ENCODE peak calls at places on chromosomes 11 and 22, in seven cellular contexts. One of them, this sample, is unnamed.

GRCh38 chr22:24930678-24931077 is 15.8 kb downstream of the LHFPL7 start:
- DNase-seq in heart right ventricle: no peak
- DNase-seq in CD8-positive, alpha-beta memory T cell: no peak
- DNase-seq in ovary: no peak
- DNase-seq in transverse colon: no peak
- DNase-seq in AG04450: no peak
- DNase-seq in PC-3: no peak
- DNase-seq in this sample: no peak

GRCh38 chr11:978781-979180 is 53.1 kb downstream of the AP2A2 start:
- DNase-seq in transverse colon: no peak
- DNase-seq in AG04450: no peak
- DNase-seq in CD8-positive, alpha-beta memory T cell: no peak
- DNase-seq in ovary: no peak
- DNase-seq in PC-3: no peak
- DNase-seq in heart right ventricle: no peak
- DNase-seq in this sample: no peak

GRCh38 chr11:65856689-65857499 is 1.1 kb downstream of the CFL1 start:
- DNase-seq in CD8-positive, alpha-beta memory T cell: peak; percentile 84
- DNase-seq in ovary: peak; percentile 82
- DNase-seq in AG04450: no peak
- DNase-seq in heart right ventricle: peak; percentile 82
- DNase-seq in transverse colon: peak; percentile 90
- DNase-seq in PC-3: peak; percentile 67
- DNase-seq in this sample: peak; percentile 84

GRCh38 chr11:74844072-74844471 is 95.4 kb downstream of the RNF169 start:
- DNase-seq in heart right ventricle: no peak
- DNase-seq in ovary: no peak
- DNase-seq in transverse colon: no peak
- DNase-seq in PC-3: no peak
- DNase-seq in AG04450: no peak
- DNase-seq in CD8-positive, alpha-beta memory T cell: no peak
- DNase-seq in this sample: no peak

GRCh38 chr22:26766510-26767350 is 109.3 kb downstream of the MIAT start:
- DNase-seq in CD8-positive, alpha-beta memory T cell: no peak
- DNase-seq in heart right ventricle: no peak
- DNase-seq in AG04450: no peak
- DNase-seq in transverse colon: no peak
- DNase-seq in PC-3: no peak
- DNase-seq in ovary: no peak
- DNase-seq in this sample: no peak

GRCh38 chr11:10920875-10921274 is 63.0 kb upstream of the ZBED5 start:
- DNase-seq in transverse colon: no peak
- DNase-seq in CD8-positive, alpha-beta memory T cell: no peak
- DNase-seq in ovary: no peak
- DNase-seq in AG04450: no peak
- DNase-seq in heart right ventricle: no peak
- DNase-seq in PC-3: no peak
- DNase-seq in this sample: no peak

GRCh38 chr22:43174941-43175531 is 11.9 kb downstream of the TTLL12 start:
- DNase-seq in ovary: no peak
- DNase-seq in CD8-positive, alpha-beta memory T cell: no peak
- DNase-seq in PC-3: no peak
- DNase-seq in AG04450: no peak
- DNase-seq in heart right ventricle: no peak
- DNase-seq in transverse colon: no peak
- DNase-seq in this sample: no peak

GRCh38 chr11:2287102-2287501 is 14.6 kb downstream of the C11orf21 start:
- DNase-seq in AG04450: no peak
- DNase-seq in transverse colon: no peak
- DNase-seq in ovary: peak; percentile 10
- DNase-seq in heart right ventricle: no peak
- DNase-seq in PC-3: no peak
- DNase-seq in CD8-positive, alpha-beta memory T cell: no peak
- DNase-seq in this sample: no peak

GRCh38 chr11:118660646-118661424 is 18.6 kb downstream of the TREH start:
- DNase-seq in heart right ventricle: no peak
- DNase-seq in AG04450: no peak
- DNase-seq in transverse colon: no peak
- DNase-seq in PC-3: no peak
- DNase-seq in CD8-positive, alpha-beta memory T cell: no peak
- DNase-seq in ovary: no peak
- DNase-seq in this sample: peak; percentile 24

GRCh38 chr11:79950172-79950571 is 509.3 kb upstream of the TENM4 start:
- DNase-seq in heart right ventricle: no peak
- DNase-seq in AG04450: no peak
- DNase-seq in transverse colon: no peak
- DNase-seq in ovary: no peak
- DNase-seq in PC-3: no peak
- DNase-seq in CD8-positive, alpha-beta memory T cell: no peak
- DNase-seq in this sample: no peak

GRCh38 chr11:86244063-86244521 is 461 bp upstream of the EED start:
- DNase-seq in PC-3: peak; percentile 79
- DNase-seq in ovary: peak; percentile 86
- DNase-seq in AG04450: peak; percentile 67
- DNase-seq in CD8-positive, alpha-beta memory T cell: peak; percentile 87
- DNase-seq in heart right ventricle: peak; percentile 86
- DNase-seq in transverse colon: peak; percentile 91
- DNase-seq in this sample: peak; percentile 91

GRCh38 chr11:47916361-47916841 is 64.0 kb upstream of the PTPRJ start:
- DNase-seq in heart right ventricle: peak; percentile 54
- DNase-seq in transverse colon: no peak
- DNase-seq in ovary: no peak
- DNase-seq in AG04450: no peak
- DNase-seq in CD8-positive, alpha-beta memory T cell: no peak
- DNase-seq in PC-3: no peak
- DNase-seq in this sample: peak; percentile 68

GRCh38 chr22:46353483-46354105 is 18.1 kb downstream of the TRMU start:
- DNase-seq in heart right ventricle: no peak
- DNase-seq in transverse colon: no peak
- DNase-seq in AG04450: no peak
- DNase-seq in PC-3: no peak
- DNase-seq in ovary: no peak
- DNase-seq in CD8-positive, alpha-beta memory T cell: no peak
- DNase-seq in this sample: no peak

GRCh38 chr22:35971418-35972119 is 57.1 kb downstream of the RBFOX2 start:
- DNase-seq in heart right ventricle: no peak
- DNase-seq in AG04450: peak; percentile 80
- DNase-seq in ovary: no peak
- DNase-seq in transverse colon: no peak
- DNase-seq in PC-3: no peak
- DNase-seq in CD8-positive, alpha-beta memory T cell: no peak
- DNase-seq in this sample: no peak
- H3K27ac ChIP-seq in heart right ventricle: peak overlapping the region; percentile 35
- H3K27ac ChIP-seq in AG04450: peak overlapping the region; percentile 80
- H3K27ac ChIP-seq in ovary: peak overlapping the region; percentile 71
- H3K27ac ChIP-seq in transverse colon: peak overlapping the region; percentile 74
- H3K27ac ChIP-seq in PC-3: no peak overlapping the region
- H3K27ac ChIP-seq in CD8-positive, alpha-beta memory T cell: no peak overlapping the region
- H3K27ac ChIP-seq in this sample: no peak overlapping the region

DNA sequence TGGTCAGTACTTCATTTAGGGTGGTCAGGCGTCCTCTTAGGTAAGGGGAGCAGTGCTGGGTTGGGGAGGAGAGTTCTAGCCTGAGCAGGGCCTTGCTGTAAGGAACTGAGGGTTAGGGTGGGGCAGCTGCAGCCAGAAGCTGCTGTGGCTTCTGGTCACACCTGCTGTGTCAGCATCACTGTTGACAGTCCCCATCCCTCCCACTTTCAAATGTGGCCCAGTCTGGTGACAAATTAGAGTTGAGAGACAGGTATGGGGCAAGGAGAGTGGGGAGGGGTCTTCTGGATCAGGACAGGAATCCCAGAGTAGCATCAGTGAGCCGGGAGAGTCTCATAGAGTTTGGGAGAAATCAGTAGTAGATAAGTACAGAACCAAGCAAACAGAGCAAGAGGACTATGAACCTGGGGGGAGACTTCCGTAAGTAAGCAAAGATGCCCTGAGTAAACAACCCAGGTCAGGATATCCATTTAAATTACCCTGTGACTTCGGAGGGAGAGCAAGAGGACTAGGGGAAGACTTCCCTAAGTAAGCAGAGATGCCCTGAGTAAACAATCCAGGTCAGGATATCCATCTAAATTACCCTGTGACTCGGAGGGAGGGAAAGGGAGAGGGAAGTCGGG is 53.7 kb downstream of the PPP6R2 start:
- DNase-seq in transverse colon: no peak
- DNase-seq in heart right ventricle: no peak
- DNase-seq in PC-3: peak; percentile 11
- DNase-seq in CD8-positive, alpha-beta memory T cell: no peak
- DNase-seq in AG04450: no peak
- DNase-seq in ovary: no peak
- DNase-seq in this sample: peak; percentile 29
- H3K27ac ChIP-seq in transverse colon: no peak overlapping the region
- H3K27ac ChIP-seq in heart right ventricle: no peak overlapping the region
- H3K27ac ChIP-seq in PC-3: no peak overlapping the region
- H3K27ac ChIP-seq in CD8-positive, alpha-beta memory T cell: no peak overlapping the region
- H3K27ac ChIP-seq in AG04450: no peak overlapping the region
- H3K27ac ChIP-seq in ovary: no peak overlapping the region
- H3K27ac ChIP-seq in this sample: no peak overlapping the region

GRCh38 chr11:32641361-32641760 is 57.7 kb downstream of the EIF3M start:
- DNase-seq in ovary: no peak
- DNase-seq in AG04450: no peak
- DNase-seq in transverse colon: no peak
- DNase-seq in heart right ventricle: no peak
- DNase-seq in PC-3: no peak
- DNase-seq in CD8-positive, alpha-beta memory T cell: no peak
- DNase-seq in this sample: no peak

GRCh38 chr11:32630844-32631243 is 47.2 kb downstream of the EIF3M start:
- DNase-seq in AG04450: no peak
- DNase-seq in PC-3: no peak
- DNase-seq in CD8-positive, alpha-beta memory T cell: no peak
- DNase-seq in ovary: no peak
- DNase-seq in transverse colon: no peak
- DNase-seq in heart right ventricle: no peak
- DNase-seq in this sample: peak; percentile 2

DNA sequence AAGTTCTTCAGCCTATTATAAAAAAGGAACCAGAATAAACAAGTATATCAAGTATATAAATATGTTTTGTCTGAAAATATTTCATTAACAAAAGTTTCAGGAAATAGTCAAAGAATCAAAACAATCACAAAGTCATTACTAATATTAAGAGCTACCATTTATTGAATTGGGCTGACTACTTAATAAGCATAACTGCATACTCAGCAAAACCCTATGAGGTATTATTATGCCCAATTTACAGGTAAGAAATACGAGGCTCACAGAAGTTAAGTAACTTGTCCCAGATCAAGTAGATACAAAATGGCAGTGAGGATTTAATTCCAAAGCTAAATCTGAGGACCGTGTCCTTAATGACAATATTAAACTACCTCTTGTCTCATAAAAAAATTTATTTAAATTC is 52.2 kb downstream of the EIF3M start:
- DNase-seq in PC-3: no peak
- DNase-seq in heart right ventricle: no peak
- DNase-seq in AG04450: no peak
- DNase-seq in transverse colon: no peak
- DNase-seq in CD8-positive, alpha-beta memory T cell: no peak
- DNase-seq in ovary: no peak
- DNase-seq in this sample: no peak
- H3K27ac ChIP-seq in PC-3: no peak overlapping the region
- H3K27ac ChIP-seq in heart right ventricle: no peak overlapping the region
- H3K27ac ChIP-seq in AG04450: no peak overlapping the region
- H3K27ac ChIP-seq in transverse colon: no peak overlapping the region
- H3K27ac ChIP-seq in CD8-positive, alpha-beta memory T cell: no peak overlapping the region
- H3K27ac ChIP-seq in ovary: no peak overlapping the region
- H3K27ac ChIP-seq in this sample: no peak overlapping the region

GRCh38 chr11:114678125-114679036 is at the start of gene NXPE2:
- DNase-seq in heart right ventricle: no peak
- DNase-seq in PC-3: peak; percentile 79
- DNase-seq in transverse colon: peak; percentile 76
- DNase-seq in ovary: no peak
- DNase-seq in CD8-positive, alpha-beta memory T cell: no peak
- DNase-seq in AG04450: peak; percentile 3
- DNase-seq in this sample: peak; percentile 63

GRCh38 chr11:114684636-114685035 is 6.3 kb downstream of the NXPE2 start:
- DNase-seq in ovary: no peak
- DNase-seq in CD8-positive, alpha-beta memory T cell: no peak
- DNase-seq in PC-3: no peak
- DNase-seq in AG04450: no peak
- DNase-seq in transverse colon: no peak
- DNase-seq in heart right ventricle: no peak
- DNase-seq in this sample: no peak

GRCh38 chr11:114685097-114685496 is 6.8 kb downstream of the NXPE2 start:
- DNase-seq in heart right ventricle: no peak
- DNase-seq in transverse colon: no peak
- DNase-seq in AG04450: no peak
- DNase-seq in ovary: no peak
- DNase-seq in CD8-positive, alpha-beta memory T cell: no peak
- DNase-seq in PC-3: no peak
- DNase-seq in this sample: no peak

GRCh38 chr11:114683007-114683406 is 4.7 kb downstream of the NXPE2 start:
- DNase-seq in CD8-positive, alpha-beta memory T cell: no peak
- DNase-seq in PC-3: peak; percentile 6
- DNase-seq in AG04450: no peak
- DNase-seq in heart right ventricle: no peak
- DNase-seq in transverse colon: no peak
- DNase-seq in ovary: no peak
- DNase-seq in this sample: no peak

GRCh38 chr11:114679505-114679904 is 1.2 kb downstream of the NXPE2 start:
- DNase-seq in CD8-positive, alpha-beta memory T cell: no peak
- DNase-seq in heart right ventricle: no peak
- DNase-seq in AG04450: no peak
- DNase-seq in ovary: no peak
- DNase-seq in PC-3: no peak
- DNase-seq in transverse colon: no peak
- DNase-seq in this sample: no peak
- H3K27ac ChIP-seq in CD8-positive, alpha-beta memory T cell: no peak overlapping the region
- H3K27ac ChIP-seq in heart right ventricle: no peak overlapping the region
- H3K27ac ChIP-seq in AG04450: no peak overlapping the region
- H3K27ac ChIP-seq in ovary: no peak overlapping the region
- H3K27ac ChIP-seq in PC-3: no peak overlapping the region
- H3K27ac ChIP-seq in transverse colon: peak overlapping the region; percentile 85
- H3K27ac ChIP-seq in this sample: no peak overlapping the region

GRCh38 chr22:36029406-36029755 is 757 bp upstream of the RBFOX2 start:
- DNase-seq in ovary: no peak
- DNase-seq in PC-3: no peak
- DNase-seq in transverse colon: no peak
- DNase-seq in CD8-positive, alpha-beta memory T cell: no peak
- DNase-seq in heart right ventricle: no peak
- DNase-seq in AG04450: no peak
- DNase-seq in this sample: no peak
- H3K27ac ChIP-seq in ovary: peak overlapping the region; percentile 93
- H3K27ac ChIP-seq in PC-3: no peak overlapping the region
- H3K27ac ChIP-seq in transverse colon: peak overlapping the region; percentile 97
- H3K27ac ChIP-seq in CD8-positive, alpha-beta memory T cell: peak overlapping the region; percentile 3
- H3K27ac ChIP-seq in heart right ventricle: peak overlapping the region; percentile 81
- H3K27ac ChIP-seq in AG04450: peak overlapping the region; percentile 54
- H3K27ac ChIP-seq in this sample: no peak overlapping the region